ENCODE peak calls at places on chromosomes 12 and 14, in four cellular contexts. M, Z, N and O are unnamed samples.

GRCh38 chr12:94481734-94482133 is 22.1 kb upstream of the CEP83 start:
- DNase-seq in M (no peak), Z (no peak), N (no peak), O (no peak)

GRCh38 chr14:74563233-74563585 is 48.8 kb downstream of the LTBP2 start:
- DNase-seq in M (no peak), Z (no peak), N (no peak), O (no peak)

GRCh38 chr12:26226629-26227375 is 31.4 kb downstream of the SSPN start:
- DNase-seq in M (peak; percentile 46), Z (no peak), N (peak; percentile 84), O (peak; percentile 24)

GRCh38 chr12:18101043-18101442 is 11.1 kb upstream of the RERGL start:
- DNase-seq in M (no peak), Z (no peak), N (no peak), O (no peak)

GRCh38 chr12:114967187-114967586 is 283.2 kb upstream of the TBX3 start:
- DNase-seq in M (no peak), Z (no peak), N (no peak), O (no peak)

GRCh38 chr14:102695172-102695569 is 82.1 kb upstream of the TRAF3 start:
- DNase-seq in M (no peak), Z (no peak), N (no peak), O (no peak)

GRCh38 chr12:27548301-27549199 is 24.5 kb downstream of the PPFIBP1 start:
- DNase-seq in M (no peak), Z (no peak), N (no peak), O (no peak)

GRCh38 chr12:38625306-38625705 is 280.1 kb downstream of the CPNE8 start:
- DNase-seq in M (no peak), Z (no peak), N (no peak), O (no peak)

GRCh38 chr14:96122496-96122895 is 82.1 kb upstream of the BDKRB2 start:
- DNase-seq in M (no peak), Z (no peak), N (no peak), O (no peak)

GRCh38 chr12:31626270-31626669 is 33.2 kb upstream of the ETFBKMT start:
- DNase-seq in M (no peak), Z (no peak), N (no peak), O (no peak)

GRCh38 chr12:53128780-53129747 is 25.8 kb downstream of the SOAT2 start:
- DNase-seq in M (no peak), Z (no peak), N (no peak), O (no peak)

GRCh38 chr12:15856097-15856982 is 25.8 kb upstream of the STRAP start:
- DNase-seq in M (peak; percentile 49), Z (peak; percentile 68), N (peak; percentile 72), O (peak; percentile 13)

GRCh38 chr12:33752854-33753253 is 269.4 kb upstream of the ALG10 start:
- DNase-seq in M (no peak), Z (no peak), N (peak; percentile 5), O (no peak)

GRCh38 chr14:31543969-31544799 is 17.0 kb upstream of the NUBPL start:
- DNase-seq in M (no peak), Z (peak; percentile 4), N (peak; percentile 57), O (no peak)

GRCh38 chr14:20671597-20672283 is 12.6 kb upstream of the RNASE4 start:
- DNase-seq in M (no peak), Z (no peak), N (no peak), O (peak; percentile 21)

GRCh38 chr14:59160492-59160891 is 28.0 kb upstream of the DAAM1 start:
- DNase-seq in M (no peak), Z (no peak), N (no peak), O (no peak)

GRCh38 chr12:132111641-132112304 is 32.3 kb downstream of the DDX51 start:
- DNase-seq in M (no peak), Z (no peak), N (no peak), O (no peak)

GRCh38 chr12:26688344-26688904 is 144.6 kb downstream of the ITPR2 start:
- DNase-seq in M (no peak), Z (no peak), N (no peak), O (no peak)

GRCh38 chr14:101227611-101228594 is 324.4 kb upstream of the RTL1 start:
- DNase-seq in M (no peak), Z (no peak), N (no peak), O (no peak)

GRCh38 chr14:22305563-22306127 is 283.4 kb downstream of the DAD1 start:
- DNase-seq in M (no peak), Z (no peak), N (no peak), O (peak; percentile 44)

GRCh38 chr14:22304324-22304723 is 284.7 kb downstream of the DAD1 start:
- DNase-seq in M (no peak), Z (no peak), N (no peak), O (no peak)

GRCh38 chr14:22300646-22301045 is 288.4 kb downstream of the DAD1 start:
- DNase-seq in M (no peak), Z (no peak), N (no peak), O (no peak)

DNA sequence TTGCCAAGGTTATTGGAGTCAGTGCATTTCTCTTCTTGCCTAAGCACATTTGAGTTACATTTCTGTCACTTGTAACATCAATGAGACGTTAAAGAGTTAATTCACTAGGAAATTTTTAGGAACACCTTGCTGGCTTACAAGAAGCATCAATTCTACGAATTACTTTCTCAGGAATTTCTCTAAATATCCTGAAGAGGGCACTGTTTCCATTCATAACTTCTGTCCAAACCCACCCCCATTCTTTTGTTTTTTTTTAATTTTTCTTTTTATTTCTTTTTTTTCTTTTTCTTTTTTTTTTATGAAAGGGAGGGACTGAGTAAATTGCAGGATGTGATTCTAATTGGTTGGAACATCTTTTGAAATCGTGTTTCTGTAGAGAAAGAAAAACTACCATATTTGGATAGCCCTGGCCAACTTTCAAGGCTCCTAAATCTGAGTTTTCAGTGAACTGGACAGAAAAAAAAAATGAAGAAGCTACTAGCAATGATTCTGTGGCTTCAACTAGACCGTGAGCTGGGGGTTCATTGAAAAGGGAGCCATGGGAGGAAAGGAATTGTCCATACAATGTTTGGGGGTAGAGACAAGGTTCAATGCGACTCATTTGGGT is 285.3 kb downstream of the DAD1 start:
- DNase-seq in M (no peak), Z (no peak), N (peak; percentile 61), O (peak; percentile 31)
- TF ChIP-seq CTCF in M (peak; percentile 72), Z (peak; percentile 28), N (no peak), O (peak; percentile 22)

GRCh38 chr14:64630778-64631177 is 73.4 kb upstream of the PLEKHG3 start:
- DNase-seq in M (no peak), Z (no peak), N (no peak), O (no peak)

GRCh38 chr14:64623576-64624165 is 73.9 kb downstream of the PPP1R36 start:
- DNase-seq in M (no peak), Z (no peak), N (no peak), O (no peak)

GRCh38 chr14:64632056-64632455 is 72.2 kb upstream of the PLEKHG3 start:
- DNase-seq in M (no peak), Z (no peak), N (no peak), O (no peak)

GRCh38 chr14:64625363-64626232 is 75.8 kb downstream of the PPP1R36 start:
- DNase-seq in M (no peak), Z (no peak), N (no peak), O (no peak)

GRCh38 chr14:64628940-64629403 is 75.3 kb upstream of the PLEKHG3 start:
- DNase-seq in M (no peak), Z (no peak), N (no peak), O (no peak)
- TF ChIP-seq CTCF in M (no peak), Z (no peak), N (no peak), O (no peak)

GRCh38 chr12:89707623-89707991 is 1.0 kb downstream of the ATP2B1 start:
- DNase-seq in M (peak; percentile 36), Z (no peak), N (peak; percentile 68), O (peak; percentile 15)

GRCh38 chr12:89708793-89709156 is at the start of gene ATP2B1:
- DNase-seq in M (peak; percentile 78), Z (peak; percentile 47), N (peak; percentile 81), O (peak; percentile 91)

GRCh38 chr12:89706551-89707348 is 1.9 kb downstream of the ATP2B1 start:
- DNase-seq in M (no peak), Z (no peak), N (peak; percentile 5), O (no peak)

GRCh38 chr12:89709157-89709993 is 737 bp upstream of the ATP2B1 start:
- DNase-seq in M (peak; percentile 98), Z (peak; percentile 97), N (peak; percentile 98), O (peak; percentile 98)

DNA sequence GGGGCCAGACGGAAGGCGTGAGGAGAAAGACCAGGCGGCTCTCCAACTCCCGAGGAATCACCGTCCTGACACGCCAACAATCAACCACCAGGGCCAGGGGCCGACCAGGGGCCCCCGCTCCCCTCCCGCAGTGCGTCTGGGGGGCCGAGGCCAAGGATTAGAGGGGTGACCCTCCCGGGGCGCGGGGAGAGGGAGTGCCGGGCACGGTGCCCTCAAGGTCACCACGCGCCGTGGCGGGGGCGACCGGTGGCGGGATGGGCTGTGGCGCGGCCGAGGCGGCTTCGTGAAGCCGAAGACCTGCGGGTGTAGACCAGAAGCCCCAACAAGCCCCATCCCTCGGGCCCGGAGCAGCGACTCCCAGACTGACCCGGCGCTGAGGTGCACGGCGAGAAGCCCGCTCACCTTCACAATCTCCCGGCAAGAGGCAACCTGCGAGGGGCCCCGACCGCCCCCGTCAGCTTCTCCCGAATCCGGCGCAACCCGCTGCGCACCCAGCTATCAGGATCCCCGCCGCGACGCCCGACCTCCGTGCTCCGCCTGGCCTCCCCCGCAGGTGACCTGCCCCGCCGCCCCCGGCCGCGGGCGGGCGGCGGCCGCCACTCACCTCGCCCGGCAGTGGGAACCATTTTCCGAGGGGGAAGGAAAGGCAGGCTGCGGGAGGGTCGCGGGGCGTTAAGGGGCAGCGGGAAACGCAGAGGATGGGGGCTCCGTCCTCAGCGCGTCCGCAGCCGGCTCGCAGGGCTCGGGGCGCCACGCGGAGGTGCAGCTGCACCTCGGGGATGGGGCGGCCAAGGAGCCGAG is 446 bp downstream of the ATP2B1 start:
- DNase-seq in M (peak; percentile 48), Z (no peak), N (peak; percentile 54), O (peak; percentile 50)
- TF ChIP-seq CTCF in M (no peak), Z (no peak), N (no peak), O (peak; percentile 50)

DNA sequence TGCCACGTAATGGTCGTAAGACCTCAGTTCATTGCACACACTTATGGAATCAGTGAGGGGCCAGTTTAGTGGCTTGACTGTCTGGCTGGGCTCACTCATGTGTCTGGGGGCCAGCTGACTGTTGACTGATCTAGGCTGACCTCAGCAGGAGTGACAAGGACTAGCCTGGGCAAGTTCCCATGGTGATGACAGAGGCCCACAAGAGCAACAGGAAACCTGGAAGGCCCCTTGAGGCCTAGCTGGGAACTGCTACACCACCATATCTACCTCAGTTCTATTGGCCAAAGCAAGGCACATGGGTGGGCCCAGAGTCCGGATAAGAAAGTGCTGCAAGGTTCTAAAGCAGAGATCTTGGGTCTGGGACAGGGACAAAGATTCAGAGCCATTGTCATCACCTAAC is 21.3 kb upstream of the RFLNA start:
- DNase-seq in M (peak; percentile 40), Z (peak; percentile 79), N (peak; percentile 77), O (peak; percentile 76)
- TF ChIP-seq CTCF in M (peak; percentile 42), Z (no peak), N (peak; percentile 43), O (no peak)

GRCh38 chr14:90571149-90571548 is 174.3 kb downstream of the CALM1 start:
- DNase-seq in M (no peak), Z (no peak), N (no peak), O (no peak)
- TF ChIP-seq CTCF in M (no peak), Z (no peak), N (peak; percentile 60), O (no peak)